ENCODE peak calls at places on chromosomes 2 and 18, in ten cellular contexts. One of them, this sample, is unnamed. For H3K4me1, the result is how much of the 10 kb centered on the place peaks cover.

GRCh38 chr2:61534926-61535325 is 3.2 kb downstream of the XPO1 start:
- DNase-seq in pancreas: no peak
- DNase-seq in kidney: no peak
- DNase-seq in A549: no peak
- DNase-seq in neural progenitor cell: no peak
- DNase-seq in testis: no peak
- DNase-seq in CD8-positive, alpha-beta T cell: no peak
- DNase-seq in heart left ventricle: no peak
- DNase-seq in left ventricle myocardium inferior: no peak
- DNase-seq in heart right ventricle: no peak
- DNase-seq in this sample: no peak

GRCh38 chr2:58466803-58467202 is 225.7 kb upstream of the FANCL start:
- DNase-seq in A549: no peak
- DNase-seq in heart right ventricle: no peak
- DNase-seq in kidney: no peak
- DNase-seq in heart left ventricle: no peak
- DNase-seq in pancreas: no peak
- DNase-seq in CD8-positive, alpha-beta T cell: no peak
- DNase-seq in testis: no peak
- DNase-seq in left ventricle myocardium inferior: no peak
- DNase-seq in neural progenitor cell: no peak
- DNase-seq in this sample: no peak

GRCh38 chr2:223576873-223577272 is 25.3 kb downstream of the SCG2 start:
- DNase-seq in neural progenitor cell: no peak
- DNase-seq in heart right ventricle: no peak
- DNase-seq in pancreas: no peak
- DNase-seq in A549: no peak
- DNase-seq in testis: no peak
- DNase-seq in heart left ventricle: no peak
- DNase-seq in kidney: no peak
- DNase-seq in left ventricle myocardium inferior: no peak
- DNase-seq in CD8-positive, alpha-beta T cell: no peak
- DNase-seq in this sample: no peak

GRCh38 chr2:168136392-168136977 is 110.9 kb downstream of the STK39 start:
- DNase-seq in heart right ventricle: no peak
- DNase-seq in left ventricle myocardium inferior: no peak
- DNase-seq in A549: peak
- DNase-seq in heart left ventricle: no peak
- DNase-seq in kidney: no peak
- DNase-seq in CD8-positive, alpha-beta T cell: no peak
- DNase-seq in neural progenitor cell: peak
- DNase-seq in testis: no peak
- DNase-seq in pancreas: no peak
- DNase-seq in this sample: no peak

GRCh38 chr2:98876741-98877140 is 59.3 kb downstream of the CRACDL start:
- DNase-seq in heart left ventricle: no peak
- DNase-seq in heart right ventricle: no peak
- DNase-seq in testis: no peak
- DNase-seq in kidney: no peak
- DNase-seq in A549: no peak
- DNase-seq in left ventricle myocardium inferior: no peak
- DNase-seq in pancreas: no peak
- DNase-seq in neural progenitor cell: no peak
- DNase-seq in CD8-positive, alpha-beta T cell: no peak
- DNase-seq in this sample: peak

GRCh38 chr2:137770161-137770560 is 194.1 kb upstream of the HNMT start:
- DNase-seq in pancreas: no peak
- DNase-seq in neural progenitor cell: peak
- DNase-seq in heart left ventricle: no peak
- DNase-seq in CD8-positive, alpha-beta T cell: no peak
- DNase-seq in heart right ventricle: no peak
- DNase-seq in A549: no peak
- DNase-seq in left ventricle myocardium inferior: no peak
- DNase-seq in kidney: no peak
- DNase-seq in testis: no peak
- DNase-seq in this sample: no peak

GRCh38 chr2:32485399-32485798 is 128.6 kb downstream of the BIRC6 start:
- DNase-seq in A549: no peak
- DNase-seq in pancreas: no peak
- DNase-seq in heart left ventricle: no peak
- DNase-seq in heart right ventricle: no peak
- DNase-seq in left ventricle myocardium inferior: no peak
- DNase-seq in testis: no peak
- DNase-seq in kidney: no peak
- DNase-seq in neural progenitor cell: no peak
- DNase-seq in CD8-positive, alpha-beta T cell: no peak
- DNase-seq in this sample: no peak

GRCh38 chr2:19955544-19956422 is 34.1 kb downstream of the WDR35 start:
- DNase-seq in neural progenitor cell: peak
- DNase-seq in A549: peak
- DNase-seq in CD8-positive, alpha-beta T cell: peak
- DNase-seq in pancreas: peak
- DNase-seq in heart left ventricle: peak
- DNase-seq in left ventricle myocardium inferior: peak
- DNase-seq in heart right ventricle: peak
- DNase-seq in kidney: no peak
- DNase-seq in testis: peak
- DNase-seq in this sample: peak

GRCh38 chr2:215441560-215442391 is 5.9 kb upstream of the FN1 start:
- DNase-seq in pancreas: no peak
- DNase-seq in heart right ventricle: no peak
- DNase-seq in left ventricle myocardium inferior: no peak
- DNase-seq in CD8-positive, alpha-beta T cell: no peak
- DNase-seq in testis: no peak
- DNase-seq in neural progenitor cell: no peak
- DNase-seq in A549: no peak
- DNase-seq in heart left ventricle: no peak
- DNase-seq in kidney: no peak
- DNase-seq in this sample: no peak

GRCh38 chr18:5309888-5310470 is 14.5 kb upstream of the ZBTB14 start:
- DNase-seq in pancreas: no peak
- DNase-seq in left ventricle myocardium inferior: no peak
- DNase-seq in testis: no peak
- DNase-seq in kidney: no peak
- DNase-seq in CD8-positive, alpha-beta T cell: peak
- DNase-seq in neural progenitor cell: no peak
- DNase-seq in heart left ventricle: no peak
- DNase-seq in A549: no peak
- DNase-seq in heart right ventricle: no peak
- DNase-seq in this sample: no peak

GRCh38 chr18:12963069-12963468 is 15.3 kb downstream of the SEH1L start:
- DNase-seq in A549: no peak
- DNase-seq in left ventricle myocardium inferior: no peak
- DNase-seq in pancreas: no peak
- DNase-seq in CD8-positive, alpha-beta T cell: no peak
- DNase-seq in heart left ventricle: no peak
- DNase-seq in heart right ventricle: no peak
- DNase-seq in neural progenitor cell: no peak
- DNase-seq in testis: no peak
- DNase-seq in kidney: no peak
- DNase-seq in this sample: no peak

GRCh38 chr2:239372835-239373234 is 28.0 kb downstream of the HDAC4 start:
- DNase-seq in left ventricle myocardium inferior: peak
- DNase-seq in CD8-positive, alpha-beta T cell: no peak
- DNase-seq in testis: no peak
- DNase-seq in heart right ventricle: no peak
- DNase-seq in heart left ventricle: peak
- DNase-seq in A549: no peak
- DNase-seq in neural progenitor cell: no peak
- DNase-seq in kidney: peak
- DNase-seq in pancreas: no peak
- DNase-seq in this sample: no peak

GRCh38 chr2:239370403-239370802 is 30.4 kb downstream of the HDAC4 start:
- DNase-seq in testis: no peak
- DNase-seq in heart right ventricle: no peak
- DNase-seq in pancreas: no peak
- DNase-seq in kidney: peak
- DNase-seq in CD8-positive, alpha-beta T cell: no peak
- DNase-seq in heart left ventricle: no peak
- DNase-seq in neural progenitor cell: no peak
- DNase-seq in left ventricle myocardium inferior: no peak
- DNase-seq in A549: no peak
- DNase-seq in this sample: no peak

GRCh38 chr2:239369631-239370161 is 31.1 kb downstream of the HDAC4 start:
- DNase-seq in heart left ventricle: no peak
- DNase-seq in neural progenitor cell: no peak
- DNase-seq in left ventricle myocardium inferior: no peak
- DNase-seq in pancreas: no peak
- DNase-seq in testis: no peak
- DNase-seq in A549: no peak
- DNase-seq in kidney: no peak
- DNase-seq in heart right ventricle: no peak
- DNase-seq in CD8-positive, alpha-beta T cell: peak
- DNase-seq in this sample: peak

GRCh38 chr2:239371726-239372686 is 28.8 kb downstream of the HDAC4 start:
- DNase-seq in left ventricle myocardium inferior: no peak
- DNase-seq in kidney: peak
- DNase-seq in heart right ventricle: no peak
- DNase-seq in testis: no peak
- DNase-seq in CD8-positive, alpha-beta T cell: no peak
- DNase-seq in heart left ventricle: no peak
- DNase-seq in A549: no peak
- DNase-seq in pancreas: no peak
- DNase-seq in neural progenitor cell: no peak
- DNase-seq in this sample: no peak

GRCh38 chr2:239370876-239371725 is 29.7 kb downstream of the HDAC4 start:
- DNase-seq in A549: no peak
- DNase-seq in neural progenitor cell: no peak
- DNase-seq in left ventricle myocardium inferior: no peak
- DNase-seq in pancreas: no peak
- DNase-seq in CD8-positive, alpha-beta T cell: no peak
- DNase-seq in kidney: no peak
- DNase-seq in testis: no peak
- DNase-seq in heart right ventricle: no peak
- DNase-seq in heart left ventricle: no peak
- DNase-seq in this sample: no peak
- H3K4me1 ChIP-seq in A549: under half
- H3K4me1 ChIP-seq in neural progenitor cell: under half
- H3K4me1 ChIP-seq in left ventricle myocardium inferior: under half
- H3K4me1 ChIP-seq in pancreas: under half
- H3K4me1 ChIP-seq in CD8-positive, alpha-beta T cell: under half
- H3K4me1 ChIP-seq in kidney: under half
- H3K4me1 ChIP-seq in testis: under half
- H3K4me1 ChIP-seq in heart right ventricle: under half
- H3K4me1 ChIP-seq in heart left ventricle: under half
- H3K4me1 ChIP-seq in this sample: under half

GRCh38 chr2:189273734-189274133 is 94.2 kb upstream of the COL5A2 start:
- DNase-seq in left ventricle myocardium inferior: no peak
- DNase-seq in CD8-positive, alpha-beta T cell: no peak
- DNase-seq in pancreas: no peak
- DNase-seq in heart left ventricle: no peak
- DNase-seq in kidney: no peak
- DNase-seq in testis: no peak
- DNase-seq in A549: no peak
- DNase-seq in heart right ventricle: no peak
- DNase-seq in neural progenitor cell: no peak
- DNase-seq in this sample: no peak

GRCh38 chr2:189281151-189281550 is 101.6 kb upstream of the COL5A2 start:
- DNase-seq in heart right ventricle: no peak
- DNase-seq in testis: no peak
- DNase-seq in left ventricle myocardium inferior: no peak
- DNase-seq in A549: no peak
- DNase-seq in pancreas: no peak
- DNase-seq in neural progenitor cell: no peak
- DNase-seq in CD8-positive, alpha-beta T cell: no peak
- DNase-seq in heart left ventricle: no peak
- DNase-seq in kidney: no peak
- DNase-seq in this sample: no peak

GRCh38 chr2:189274412-189274811 is 94.9 kb upstream of the COL5A2 start:
- DNase-seq in left ventricle myocardium inferior: no peak
- DNase-seq in kidney: no peak
- DNase-seq in neural progenitor cell: no peak
- DNase-seq in heart left ventricle: no peak
- DNase-seq in testis: no peak
- DNase-seq in A549: no peak
- DNase-seq in CD8-positive, alpha-beta T cell: no peak
- DNase-seq in pancreas: no peak
- DNase-seq in heart right ventricle: no peak
- DNase-seq in this sample: no peak

DNA sequence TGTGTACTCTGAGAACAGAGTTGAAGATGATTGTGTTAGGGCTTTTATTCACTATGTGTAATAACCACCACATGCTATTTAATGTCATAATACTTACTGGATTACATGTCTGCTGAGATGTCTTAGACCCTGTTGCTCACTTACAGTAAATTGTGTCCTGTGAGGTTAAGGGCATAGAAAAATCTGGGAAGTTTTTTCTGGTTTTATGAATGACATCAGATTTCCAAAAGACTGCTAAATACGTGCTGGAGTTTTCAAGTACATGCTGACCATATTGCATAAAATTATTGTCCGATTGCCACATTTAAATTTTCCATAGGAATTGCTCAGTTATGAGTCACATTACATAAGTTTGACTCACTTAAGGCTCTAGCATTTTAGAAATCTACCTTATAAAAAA is 96.7 kb upstream of the COL5A2 start:
- DNase-seq in kidney: no peak
- DNase-seq in left ventricle myocardium inferior: no peak
- DNase-seq in testis: no peak
- DNase-seq in neural progenitor cell: no peak
- DNase-seq in pancreas: no peak
- DNase-seq in A549: no peak
- DNase-seq in CD8-positive, alpha-beta T cell: no peak
- DNase-seq in heart right ventricle: no peak
- DNase-seq in heart left ventricle: no peak
- DNase-seq in this sample: no peak
- H3K4me3 ChIP-seq in kidney: no peak
- H3K4me3 ChIP-seq in left ventricle myocardium inferior: no peak
- H3K4me3 ChIP-seq in testis: no peak
- H3K4me3 ChIP-seq in neural progenitor cell: no peak
- H3K4me3 ChIP-seq in pancreas: no peak
- H3K4me3 ChIP-seq in A549: no peak
- H3K4me3 ChIP-seq in CD8-positive, alpha-beta T cell: no peak
- H3K4me3 ChIP-seq in heart right ventricle: no peak
- H3K4me3 ChIP-seq in heart left ventricle: no peak
- H3K4me3 ChIP-seq in this sample: no peak

DNA sequence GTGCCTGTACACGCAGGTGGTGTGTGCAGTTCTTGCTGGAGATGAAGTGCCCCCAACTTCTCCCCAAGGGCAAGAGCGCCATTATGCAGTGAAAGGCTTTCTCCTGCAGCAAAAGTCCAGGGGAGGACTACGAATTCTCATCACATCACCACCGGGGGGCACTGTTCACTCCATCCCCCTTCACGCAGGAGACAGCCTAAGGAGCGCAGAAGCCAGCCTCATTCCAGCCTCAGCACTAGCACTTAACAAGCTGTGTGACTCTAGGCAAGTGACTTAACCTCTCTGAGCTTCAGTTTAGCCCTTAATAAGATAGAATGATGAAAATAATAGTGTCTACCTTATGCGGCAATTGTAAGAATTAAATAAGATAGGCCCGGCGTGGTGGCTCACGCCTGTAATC is 32.3 kb downstream of the DNMT3A start:
- DNase-seq in neural progenitor cell: peak
- DNase-seq in pancreas: no peak
- DNase-seq in testis: peak
- DNase-seq in kidney: no peak
- DNase-seq in heart left ventricle: peak
- DNase-seq in CD8-positive, alpha-beta T cell: peak
- DNase-seq in A549: peak
- DNase-seq in heart right ventricle: peak
- DNase-seq in left ventricle myocardium inferior: peak
- DNase-seq in this sample: no peak
- H3K4me1 ChIP-seq in neural progenitor cell: under half
- H3K4me1 ChIP-seq in pancreas: under half
- H3K4me1 ChIP-seq in testis: half or more
- H3K4me1 ChIP-seq in kidney: under half
- H3K4me1 ChIP-seq in heart left ventricle: half or more
- H3K4me1 ChIP-seq in CD8-positive, alpha-beta T cell: half or more
- H3K4me1 ChIP-seq in A549: under half
- H3K4me1 ChIP-seq in heart right ventricle: half or more
- H3K4me1 ChIP-seq in left ventricle myocardium inferior: half or more
- H3K4me1 ChIP-seq in this sample: under half

GRCh38 chr18:58139627-58140026 is 95.6 kb downstream of the NEDD4L start:
- DNase-seq in heart right ventricle: no peak
- DNase-seq in pancreas: no peak
- DNase-seq in left ventricle myocardium inferior: no peak
- DNase-seq in kidney: no peak
- DNase-seq in A549: no peak
- DNase-seq in testis: no peak
- DNase-seq in heart left ventricle: no peak
- DNase-seq in CD8-positive, alpha-beta T cell: no peak
- DNase-seq in neural progenitor cell: no peak
- DNase-seq in this sample: no peak
- H3K4me3 ChIP-seq in heart right ventricle: no peak
- H3K4me3 ChIP-seq in pancreas: no peak
- H3K4me3 ChIP-seq in left ventricle myocardium inferior: no peak
- H3K4me3 ChIP-seq in kidney: no peak
- H3K4me3 ChIP-seq in A549: no peak
- H3K4me3 ChIP-seq in testis: no peak
- H3K4me3 ChIP-seq in heart left ventricle: no peak
- H3K4me3 ChIP-seq in CD8-positive, alpha-beta T cell: no peak
- H3K4me3 ChIP-seq in neural progenitor cell: no peak
- H3K4me3 ChIP-seq in this sample: no peak

This sample was measured in lung.